ENCODE peak calls at places on chromosomes 4 and X, in nine cellular contexts. One of them, this sample, is unnamed.

GRCh38 chr4:126209117-126209516 is 894.4 kb downstream of the FAT4 start:
- DNase-seq in osteoblast: no peak
- DNase-seq in lung microvascular endothelial cell: no peak
- DNase-seq in mucosa of descending colon: no peak
- DNase-seq in glutamatergic neuron: no peak
- DNase-seq in activated T-helper 1 cell treated with anti-CD3 and anti-CD28 coated beads, Interleukin-12 subunit alpha, Interleukin-12 subunit beta, Interleukin-2, Interleukin-4 antibody, amounts not matched to agents 30 ng/mL and 10 ng/mL and 1 ng/mL, durations not matched to agents 14 hours and 24 hours and 36 hours: no peak
- DNase-seq in stimulated activated naive CD8-positive, alpha-beta T cell treated with anti-CD3 and anti-CD28 coated beads, Interleukin-15, amount 100 ng/mL, for 72 hours: no peak
- DNase-seq in NCI-H345: no peak
- DNase-seq in right lobe of liver: no peak
- DNase-seq in this sample: no peak

GRCh38 chrX:75335127-75335458 is 61.2 kb downstream of the UPRT start:
- DNase-seq in osteoblast: no peak
- DNase-seq in lung microvascular endothelial cell: no peak
- DNase-seq in mucosa of descending colon: no peak
- DNase-seq in glutamatergic neuron: no peak
- DNase-seq in activated T-helper 1 cell treated with anti-CD3 and anti-CD28 coated beads, Interleukin-12 subunit alpha, Interleukin-12 subunit beta, Interleukin-2, Interleukin-4 antibody, amounts not matched to agents 30 ng/mL and 10 ng/mL and 1 ng/mL, durations not matched to agents 14 hours and 24 hours and 36 hours: no peak
- DNase-seq in stimulated activated naive CD8-positive, alpha-beta T cell treated with anti-CD3 and anti-CD28 coated beads, Interleukin-15, amount 100 ng/mL, for 72 hours: no peak
- DNase-seq in NCI-H345: no peak
- DNase-seq in right lobe of liver: no peak
- DNase-seq in this sample: no peak

GRCh38 chrX:108270280-108270679 is 167.9 kb downstream of the COL4A6 start:
- DNase-seq in osteoblast: no peak
- DNase-seq in lung microvascular endothelial cell: no peak
- DNase-seq in mucosa of descending colon: no peak
- DNase-seq in glutamatergic neuron: no peak
- DNase-seq in activated T-helper 1 cell treated with anti-CD3 and anti-CD28 coated beads, Interleukin-12 subunit alpha, Interleukin-12 subunit beta, Interleukin-2, Interleukin-4 antibody, amounts not matched to agents 30 ng/mL and 10 ng/mL and 1 ng/mL, durations not matched to agents 14 hours and 24 hours and 36 hours: no peak
- DNase-seq in stimulated activated naive CD8-positive, alpha-beta T cell treated with anti-CD3 and anti-CD28 coated beads, Interleukin-15, amount 100 ng/mL, for 72 hours: no peak
- DNase-seq in NCI-H345: peak; percentile 82
- DNase-seq in right lobe of liver: no peak
- DNase-seq in this sample: no peak

GRCh38 chr4:114598191-114599121 is at the start of gene UGT8:
- DNase-seq in osteoblast: peak; percentile 82
- DNase-seq in lung microvascular endothelial cell: peak; percentile 19
- DNase-seq in mucosa of descending colon: peak; percentile 93
- DNase-seq in glutamatergic neuron: peak; percentile 74
- DNase-seq in activated T-helper 1 cell treated with anti-CD3 and anti-CD28 coated beads, Interleukin-12 subunit alpha, Interleukin-12 subunit beta, Interleukin-2, Interleukin-4 antibody, amounts not matched to agents 30 ng/mL and 10 ng/mL and 1 ng/mL, durations not matched to agents 14 hours and 24 hours and 36 hours: no peak
- DNase-seq in stimulated activated naive CD8-positive, alpha-beta T cell treated with anti-CD3 and anti-CD28 coated beads, Interleukin-15, amount 100 ng/mL, for 72 hours: peak; percentile 41
- DNase-seq in NCI-H345: peak; percentile 81
- DNase-seq in right lobe of liver: peak; percentile 32
- DNase-seq in this sample: peak; percentile 85

GRCh38 chrX:18937173-18937572 is 46.7 kb downstream of the PHKA2 start:
- DNase-seq in osteoblast: no peak
- DNase-seq in lung microvascular endothelial cell: no peak
- DNase-seq in mucosa of descending colon: no peak
- DNase-seq in glutamatergic neuron: no peak
- DNase-seq in activated T-helper 1 cell treated with anti-CD3 and anti-CD28 coated beads, Interleukin-12 subunit alpha, Interleukin-12 subunit beta, Interleukin-2, Interleukin-4 antibody, amounts not matched to agents 30 ng/mL and 10 ng/mL and 1 ng/mL, durations not matched to agents 14 hours and 24 hours and 36 hours: no peak
- DNase-seq in stimulated activated naive CD8-positive, alpha-beta T cell treated with anti-CD3 and anti-CD28 coated beads, Interleukin-15, amount 100 ng/mL, for 72 hours: no peak
- DNase-seq in NCI-H345: no peak
- DNase-seq in right lobe of liver: no peak
- DNase-seq in this sample: no peak

GRCh38 chr4:105061720-105062119 is 85.0 kb upstream of the TET2 start:
- DNase-seq in osteoblast: no peak
- DNase-seq in lung microvascular endothelial cell: peak; percentile 48
- DNase-seq in mucosa of descending colon: no peak
- DNase-seq in glutamatergic neuron: no peak
- DNase-seq in activated T-helper 1 cell treated with anti-CD3 and anti-CD28 coated beads, Interleukin-12 subunit alpha, Interleukin-12 subunit beta, Interleukin-2, Interleukin-4 antibody, amounts not matched to agents 30 ng/mL and 10 ng/mL and 1 ng/mL, durations not matched to agents 14 hours and 24 hours and 36 hours: no peak
- DNase-seq in stimulated activated naive CD8-positive, alpha-beta T cell treated with anti-CD3 and anti-CD28 coated beads, Interleukin-15, amount 100 ng/mL, for 72 hours: no peak
- DNase-seq in NCI-H345: no peak
- DNase-seq in right lobe of liver: no peak
- DNase-seq in this sample: no peak

GRCh38 chrX:74246524-74246923 is 57.5 kb upstream of the ZCCHC13 start:
- DNase-seq in osteoblast: peak; percentile 50
- DNase-seq in lung microvascular endothelial cell: no peak
- DNase-seq in mucosa of descending colon: no peak
- DNase-seq in glutamatergic neuron: no peak
- DNase-seq in activated T-helper 1 cell treated with anti-CD3 and anti-CD28 coated beads, Interleukin-12 subunit alpha, Interleukin-12 subunit beta, Interleukin-2, Interleukin-4 antibody, amounts not matched to agents 30 ng/mL and 10 ng/mL and 1 ng/mL, durations not matched to agents 14 hours and 24 hours and 36 hours: no peak
- DNase-seq in stimulated activated naive CD8-positive, alpha-beta T cell treated with anti-CD3 and anti-CD28 coated beads, Interleukin-15, amount 100 ng/mL, for 72 hours: no peak
- DNase-seq in NCI-H345: no peak
- DNase-seq in right lobe of liver: no peak
- DNase-seq in this sample: no peak

GRCh38 chr4:7384929-7385890 is 49.5 kb downstream of the PSAPL1 start:
- DNase-seq in osteoblast: no peak
- DNase-seq in lung microvascular endothelial cell: no peak
- DNase-seq in mucosa of descending colon: no peak
- DNase-seq in glutamatergic neuron: no peak
- DNase-seq in activated T-helper 1 cell treated with anti-CD3 and anti-CD28 coated beads, Interleukin-12 subunit alpha, Interleukin-12 subunit beta, Interleukin-2, Interleukin-4 antibody, amounts not matched to agents 30 ng/mL and 10 ng/mL and 1 ng/mL, durations not matched to agents 14 hours and 24 hours and 36 hours: no peak
- DNase-seq in stimulated activated naive CD8-positive, alpha-beta T cell treated with anti-CD3 and anti-CD28 coated beads, Interleukin-15, amount 100 ng/mL, for 72 hours: no peak
- DNase-seq in NCI-H345: no peak
- DNase-seq in right lobe of liver: no peak
- DNase-seq in this sample: peak; percentile 37

GRCh38 chrX:97315939-97316338 is 432.2 kb downstream of the RPA4 start:
- DNase-seq in osteoblast: no peak
- DNase-seq in lung microvascular endothelial cell: no peak
- DNase-seq in mucosa of descending colon: no peak
- DNase-seq in glutamatergic neuron: peak; percentile 24
- DNase-seq in activated T-helper 1 cell treated with anti-CD3 and anti-CD28 coated beads, Interleukin-12 subunit alpha, Interleukin-12 subunit beta, Interleukin-2, Interleukin-4 antibody, amounts not matched to agents 30 ng/mL and 10 ng/mL and 1 ng/mL, durations not matched to agents 14 hours and 24 hours and 36 hours: no peak
- DNase-seq in stimulated activated naive CD8-positive, alpha-beta T cell treated with anti-CD3 and anti-CD28 coated beads, Interleukin-15, amount 100 ng/mL, for 72 hours: no peak
- DNase-seq in NCI-H345: no peak
- DNase-seq in right lobe of liver: no peak
- DNase-seq in this sample: no peak

GRCh38 chr4:183773790-183774189 is 114.7 kb downstream of the TRAPPC11 start:
- DNase-seq in osteoblast: no peak
- DNase-seq in lung microvascular endothelial cell: no peak
- DNase-seq in mucosa of descending colon: no peak
- DNase-seq in glutamatergic neuron: no peak
- DNase-seq in activated T-helper 1 cell treated with anti-CD3 and anti-CD28 coated beads, Interleukin-12 subunit alpha, Interleukin-12 subunit beta, Interleukin-2, Interleukin-4 antibody, amounts not matched to agents 30 ng/mL and 10 ng/mL and 1 ng/mL, durations not matched to agents 14 hours and 24 hours and 36 hours: no peak
- DNase-seq in stimulated activated naive CD8-positive, alpha-beta T cell treated with anti-CD3 and anti-CD28 coated beads, Interleukin-15, amount 100 ng/mL, for 72 hours: no peak
- DNase-seq in NCI-H345: no peak
- DNase-seq in right lobe of liver: no peak
- DNase-seq in this sample: no peak

GRCh38 chr4:98659106-98659592 is 738 bp upstream of the TSPAN5 start:
- DNase-seq in osteoblast: peak; percentile 93
- DNase-seq in lung microvascular endothelial cell: peak; percentile 48
- DNase-seq in mucosa of descending colon: peak; percentile 9
- DNase-seq in glutamatergic neuron: peak; percentile 23
- DNase-seq in activated T-helper 1 cell treated with anti-CD3 and anti-CD28 coated beads, Interleukin-12 subunit alpha, Interleukin-12 subunit beta, Interleukin-2, Interleukin-4 antibody, amounts not matched to agents 30 ng/mL and 10 ng/mL and 1 ng/mL, durations not matched to agents 14 hours and 24 hours and 36 hours: no peak
- DNase-seq in stimulated activated naive CD8-positive, alpha-beta T cell treated with anti-CD3 and anti-CD28 coated beads, Interleukin-15, amount 100 ng/mL, for 72 hours: no peak
- DNase-seq in NCI-H345: no peak
- DNase-seq in right lobe of liver: no peak
- DNase-seq in this sample: no peak

GRCh38 chrX:73262991-73263390 is 48.3 kb upstream of the NAP1L2 start:
- DNase-seq in osteoblast: no peak
- DNase-seq in lung microvascular endothelial cell: peak; percentile 16
- DNase-seq in mucosa of descending colon: no peak
- DNase-seq in glutamatergic neuron: no peak
- DNase-seq in activated T-helper 1 cell treated with anti-CD3 and anti-CD28 coated beads, Interleukin-12 subunit alpha, Interleukin-12 subunit beta, Interleukin-2, Interleukin-4 antibody, amounts not matched to agents 30 ng/mL and 10 ng/mL and 1 ng/mL, durations not matched to agents 14 hours and 24 hours and 36 hours: no peak
- DNase-seq in stimulated activated naive CD8-positive, alpha-beta T cell treated with anti-CD3 and anti-CD28 coated beads, Interleukin-15, amount 100 ng/mL, for 72 hours: no peak
- DNase-seq in NCI-H345: no peak
- DNase-seq in right lobe of liver: no peak
- DNase-seq in this sample: no peak

GRCh38 chr4:153523941-153524386 is 57.8 kb downstream of the TMEM131L start:
- DNase-seq in osteoblast: no peak
- DNase-seq in lung microvascular endothelial cell: no peak
- DNase-seq in mucosa of descending colon: no peak
- DNase-seq in glutamatergic neuron: no peak
- DNase-seq in activated T-helper 1 cell treated with anti-CD3 and anti-CD28 coated beads, Interleukin-12 subunit alpha, Interleukin-12 subunit beta, Interleukin-2, Interleukin-4 antibody, amounts not matched to agents 30 ng/mL and 10 ng/mL and 1 ng/mL, durations not matched to agents 14 hours and 24 hours and 36 hours: no peak
- DNase-seq in stimulated activated naive CD8-positive, alpha-beta T cell treated with anti-CD3 and anti-CD28 coated beads, Interleukin-15, amount 100 ng/mL, for 72 hours: no peak
- DNase-seq in NCI-H345: no peak
- DNase-seq in right lobe of liver: no peak
- DNase-seq in this sample: no peak

GRCh38 chr4:6875431-6875831 is 34.2 kb upstream of the TBC1D14 start:
- DNase-seq in osteoblast: peak; percentile 51
- DNase-seq in lung microvascular endothelial cell: no peak
- DNase-seq in mucosa of descending colon: no peak
- DNase-seq in glutamatergic neuron: no peak
- DNase-seq in activated T-helper 1 cell treated with anti-CD3 and anti-CD28 coated beads, Interleukin-12 subunit alpha, Interleukin-12 subunit beta, Interleukin-2, Interleukin-4 antibody, amounts not matched to agents 30 ng/mL and 10 ng/mL and 1 ng/mL, durations not matched to agents 14 hours and 24 hours and 36 hours: no peak
- DNase-seq in stimulated activated naive CD8-positive, alpha-beta T cell treated with anti-CD3 and anti-CD28 coated beads, Interleukin-15, amount 100 ng/mL, for 72 hours: no peak
- DNase-seq in NCI-H345: no peak
- DNase-seq in right lobe of liver: no peak
- DNase-seq in this sample: peak; percentile 79

GRCh38 chr4:74056858-74057562 is 18.5 kb upstream of the CXCL3 start:
- DNase-seq in osteoblast: no peak
- DNase-seq in lung microvascular endothelial cell: no peak
- DNase-seq in mucosa of descending colon: no peak
- DNase-seq in glutamatergic neuron: no peak
- DNase-seq in activated T-helper 1 cell treated with anti-CD3 and anti-CD28 coated beads, Interleukin-12 subunit alpha, Interleukin-12 subunit beta, Interleukin-2, Interleukin-4 antibody, amounts not matched to agents 30 ng/mL and 10 ng/mL and 1 ng/mL, durations not matched to agents 14 hours and 24 hours and 36 hours: no peak
- DNase-seq in stimulated activated naive CD8-positive, alpha-beta T cell treated with anti-CD3 and anti-CD28 coated beads, Interleukin-15, amount 100 ng/mL, for 72 hours: no peak
- DNase-seq in NCI-H345: no peak
- DNase-seq in right lobe of liver: no peak
- DNase-seq in this sample: no peak

GRCh38 chr4:142648378-142648777 is 197.7 kb downstream of the INPP4B start:
- DNase-seq in osteoblast: no peak
- DNase-seq in lung microvascular endothelial cell: no peak
- DNase-seq in mucosa of descending colon: no peak
- DNase-seq in glutamatergic neuron: no peak
- DNase-seq in activated T-helper 1 cell treated with anti-CD3 and anti-CD28 coated beads, Interleukin-12 subunit alpha, Interleukin-12 subunit beta, Interleukin-2, Interleukin-4 antibody, amounts not matched to agents 30 ng/mL and 10 ng/mL and 1 ng/mL, durations not matched to agents 14 hours and 24 hours and 36 hours: no peak
- DNase-seq in stimulated activated naive CD8-positive, alpha-beta T cell treated with anti-CD3 and anti-CD28 coated beads, Interleukin-15, amount 100 ng/mL, for 72 hours: no peak
- DNase-seq in NCI-H345: no peak
- DNase-seq in right lobe of liver: no peak
- DNase-seq in this sample: no peak

GRCh38 chrX:3811331-3812311 is 98.2 kb upstream of the PRKX start:
- DNase-seq in osteoblast: peak; percentile 82
- DNase-seq in lung microvascular endothelial cell: peak; percentile 78
- DNase-seq in mucosa of descending colon: peak; percentile 20
- DNase-seq in glutamatergic neuron: no peak
- DNase-seq in activated T-helper 1 cell treated with anti-CD3 and anti-CD28 coated beads, Interleukin-12 subunit alpha, Interleukin-12 subunit beta, Interleukin-2, Interleukin-4 antibody, amounts not matched to agents 30 ng/mL and 10 ng/mL and 1 ng/mL, durations not matched to agents 14 hours and 24 hours and 36 hours: peak; percentile 31
- DNase-seq in stimulated activated naive CD8-positive, alpha-beta T cell treated with anti-CD3 and anti-CD28 coated beads, Interleukin-15, amount 100 ng/mL, for 72 hours: peak; percentile 54
- DNase-seq in NCI-H345: peak; percentile 58
- DNase-seq in right lobe of liver: no peak
- DNase-seq in this sample: no peak

GRCh38 chr4:77449162-77449561 is 156.5 kb upstream of the CXCL13 start:
- DNase-seq in osteoblast: no peak
- DNase-seq in lung microvascular endothelial cell: peak; percentile 9
- DNase-seq in mucosa of descending colon: no peak
- DNase-seq in glutamatergic neuron: no peak
- DNase-seq in activated T-helper 1 cell treated with anti-CD3 and anti-CD28 coated beads, Interleukin-12 subunit alpha, Interleukin-12 subunit beta, Interleukin-2, Interleukin-4 antibody, amounts not matched to agents 30 ng/mL and 10 ng/mL and 1 ng/mL, durations not matched to agents 14 hours and 24 hours and 36 hours: no peak
- DNase-seq in stimulated activated naive CD8-positive, alpha-beta T cell treated with anti-CD3 and anti-CD28 coated beads, Interleukin-15, amount 100 ng/mL, for 72 hours: no peak
- DNase-seq in NCI-H345: no peak
- DNase-seq in right lobe of liver: no peak
- DNase-seq in this sample: no peak

GRCh38 chr4:104905546-104905945 is 241.1 kb upstream of the TET2 start:
- DNase-seq in osteoblast: no peak
- DNase-seq in lung microvascular endothelial cell: no peak
- DNase-seq in mucosa of descending colon: no peak
- DNase-seq in glutamatergic neuron: no peak
- DNase-seq in activated T-helper 1 cell treated with anti-CD3 and anti-CD28 coated beads, Interleukin-12 subunit alpha, Interleukin-12 subunit beta, Interleukin-2, Interleukin-4 antibody, amounts not matched to agents 30 ng/mL and 10 ng/mL and 1 ng/mL, durations not matched to agents 14 hours and 24 hours and 36 hours: no peak
- DNase-seq in stimulated activated naive CD8-positive, alpha-beta T cell treated with anti-CD3 and anti-CD28 coated beads, Interleukin-15, amount 100 ng/mL, for 72 hours: no peak
- DNase-seq in NCI-H345: no peak
- DNase-seq in right lobe of liver: no peak
- DNase-seq in this sample: no peak

GRCh38 chrX:8374041-8374825 is 90.4 kb upstream of the VCX3B start:
- DNase-seq in osteoblast: no peak
- DNase-seq in lung microvascular endothelial cell: no peak
- DNase-seq in mucosa of descending colon: no peak
- DNase-seq in glutamatergic neuron: no peak
- DNase-seq in activated T-helper 1 cell treated with anti-CD3 and anti-CD28 coated beads, Interleukin-12 subunit alpha, Interleukin-12 subunit beta, Interleukin-2, Interleukin-4 antibody, amounts not matched to agents 30 ng/mL and 10 ng/mL and 1 ng/mL, durations not matched to agents 14 hours and 24 hours and 36 hours: no peak
- DNase-seq in stimulated activated naive CD8-positive, alpha-beta T cell treated with anti-CD3 and anti-CD28 coated beads, Interleukin-15, amount 100 ng/mL, for 72 hours: no peak
- DNase-seq in NCI-H345: no peak
- DNase-seq in right lobe of liver: no peak
- DNase-seq in this sample: no peak

GRCh38 chrX:79366888-79367749 is at the start of gene ITM2A:
- DNase-seq in osteoblast: no peak
- DNase-seq in lung microvascular endothelial cell: peak; percentile 16
- DNase-seq in mucosa of descending colon: peak; percentile 38
- DNase-seq in glutamatergic neuron: peak; percentile 51
- DNase-seq in activated T-helper 1 cell treated with anti-CD3 and anti-CD28 coated beads, Interleukin-12 subunit alpha, Interleukin-12 subunit beta, Interleukin-2, Interleukin-4 antibody, amounts not matched to agents 30 ng/mL and 10 ng/mL and 1 ng/mL, durations not matched to agents 14 hours and 24 hours and 36 hours: peak; percentile 37
- DNase-seq in stimulated activated naive CD8-positive, alpha-beta T cell treated with anti-CD3 and anti-CD28 coated beads, Interleukin-15, amount 100 ng/mL, for 72 hours: peak; percentile 74
- DNase-seq in NCI-H345: no peak
- DNase-seq in right lobe of liver: peak; percentile 22
- DNase-seq in this sample: peak; percentile 55

GRCh38 chr4:89100853-89101252 is 10.5 kb upstream of the TIGD2 start:
- DNase-seq in osteoblast: no peak
- DNase-seq in lung microvascular endothelial cell: no peak
- DNase-seq in mucosa of descending colon: no peak
- DNase-seq in glutamatergic neuron: no peak
- DNase-seq in activated T-helper 1 cell treated with anti-CD3 and anti-CD28 coated beads, Interleukin-12 subunit alpha, Interleukin-12 subunit beta, Interleukin-2, Interleukin-4 antibody, amounts not matched to agents 30 ng/mL and 10 ng/mL and 1 ng/mL, durations not matched to agents 14 hours and 24 hours and 36 hours: no peak
- DNase-seq in stimulated activated naive CD8-positive, alpha-beta T cell treated with anti-CD3 and anti-CD28 coated beads, Interleukin-15, amount 100 ng/mL, for 72 hours: no peak
- DNase-seq in NCI-H345: no peak
- DNase-seq in right lobe of liver: no peak
- DNase-seq in this sample: no peak

GRCh38 chr4:163748474-163748873 is 254.0 kb downstream of the TMA16 start:
- DNase-seq in osteoblast: no peak
- DNase-seq in lung microvascular endothelial cell: no peak
- DNase-seq in mucosa of descending colon: no peak
- DNase-seq in glutamatergic neuron: peak; percentile 24
- DNase-seq in activated T-helper 1 cell treated with anti-CD3 and anti-CD28 coated beads, Interleukin-12 subunit alpha, Interleukin-12 subunit beta, Interleukin-2, Interleukin-4 antibody, amounts not matched to agents 30 ng/mL and 10 ng/mL and 1 ng/mL, durations not matched to agents 14 hours and 24 hours and 36 hours: no peak
- DNase-seq in stimulated activated naive CD8-positive, alpha-beta T cell treated with anti-CD3 and anti-CD28 coated beads, Interleukin-15, amount 100 ng/mL, for 72 hours: no peak
- DNase-seq in NCI-H345: no peak
- DNase-seq in right lobe of liver: no peak
- DNase-seq in this sample: no peak

GRCh38 chrX:65926095-65927019 is 113.5 kb downstream of the VSIG4 start:
- DNase-seq in osteoblast: no peak
- DNase-seq in lung microvascular endothelial cell: no peak
- DNase-seq in mucosa of descending colon: peak; percentile 2
- DNase-seq in glutamatergic neuron: no peak
- DNase-seq in activated T-helper 1 cell treated with anti-CD3 and anti-CD28 coated beads, Interleukin-12 subunit alpha, Interleukin-12 subunit beta, Interleukin-2, Interleukin-4 antibody, amounts not matched to agents 30 ng/mL and 10 ng/mL and 1 ng/mL, durations not matched to agents 14 hours and 24 hours and 36 hours: peak; percentile 39
- DNase-seq in stimulated activated naive CD8-positive, alpha-beta T cell treated with anti-CD3 and anti-CD28 coated beads, Interleukin-15, amount 100 ng/mL, for 72 hours: peak; percentile 77
- DNase-seq in NCI-H345: no peak
- DNase-seq in right lobe of liver: no peak
- DNase-seq in this sample: no peak

GRCh38 chrX:69556094-69557011 is 52.2 kb downstream of the NALF2 start:
- DNase-seq in osteoblast: no peak
- DNase-seq in lung microvascular endothelial cell: no peak
- DNase-seq in mucosa of descending colon: no peak
- DNase-seq in glutamatergic neuron: no peak
- DNase-seq in activated T-helper 1 cell treated with anti-CD3 and anti-CD28 coated beads, Interleukin-12 subunit alpha, Interleukin-12 subunit beta, Interleukin-2, Interleukin-4 antibody, amounts not matched to agents 30 ng/mL and 10 ng/mL and 1 ng/mL, durations not matched to agents 14 hours and 24 hours and 36 hours: no peak
- DNase-seq in stimulated activated naive CD8-positive, alpha-beta T cell treated with anti-CD3 and anti-CD28 coated beads, Interleukin-15, amount 100 ng/mL, for 72 hours: no peak
- DNase-seq in NCI-H345: no peak
- DNase-seq in right lobe of liver: no peak
- DNase-seq in this sample: no peak